ENCODE peak calls at places on chromosome 19, in nine cellular contexts. Z is transverse colon, U is suprapubic skin, K is A549, L is adrenal gland, G is Peyer's patch, W is testis, P is HCT116, B is ovary. E is an unnamed sample.
A peak's percentile ranks its signal among the peaks of the same experiment; 100 is the strongest.

GRCh38 chr19:5060591-5061339 is 91.9 kb downstream of the KDM4B start:
- DNase-seq in B (no peak), P (no peak), K (no peak), G (no peak), W (no peak), L (no peak), U (peak; percentile 82), Z (no peak), E (no peak)

GRCh38 chr19:47378246-47378645 is 29.1 kb downstream of the DHX34 start:
- DNase-seq in G (no peak), Z (no peak), B (no peak), P (no peak), U (no peak), L (no peak), K (no peak), W (no peak), E (no peak)

GRCh38 chr19:1811472-1811894 is 593 bp downstream of the ATP8B3 start:
- DNase-seq in B (peak; percentile 74), U (peak; percentile 91), L (peak; percentile 93), W (no peak), Z (peak; percentile 82), G (peak; percentile 92), K (peak; percentile 92), P (peak; percentile 90), E (peak; percentile 86)

GRCh38 chr19:46353730-46354528 is 7.0 kb downstream of the PPP5C start:
- DNase-seq in U (no peak), K (no peak), Z (no peak), W (no peak), G (no peak), P (no peak), B (no peak), L (no peak), E (no peak)

GRCh38 chr19:13400296-13400695 is 106.0 kb downstream of the CACNA1A start:
- DNase-seq in L (no peak), B (no peak), P (no peak), W (no peak), Z (no peak), K (no peak), U (no peak), G (no peak), E (no peak)

GRCh38 chr19:54021932-54022331 is 30.5 kb downstream of the CACNG6 start:
- DNase-seq in Z (no peak), P (no peak), W (no peak), B (no peak), G (no peak), U (no peak), K (no peak), L (no peak), E (no peak)

GRCh38 chr19:35053667-35054293 is 12.3 kb downstream of the HPN start:
- DNase-seq in G (no peak), L (no peak), B (no peak), Z (no peak), U (no peak), W (no peak), P (no peak), K (no peak), E (no peak)

GRCh38 chr19:58009666-58010301 is 7.2 kb upstream of the ZNF606 start:
- DNase-seq in L (peak; percentile 28), B (peak; percentile 83), P (no peak), Z (peak; percentile 84), G (peak; percentile 87), U (peak; percentile 76), W (peak; percentile 93), K (peak; percentile 17), E (peak; percentile 90)

GRCh38 chr19:54352041-54352440 is 12.7 kb downstream of the LAIR1 start:
- DNase-seq in P (no peak), B (no peak), L (no peak), K (no peak), U (no peak), Z (no peak), G (no peak), W (no peak), E (no peak)

GRCh38 chr19:8988204-8988603 is 22.0 kb downstream of the MUC16 start:
- DNase-seq in G (no peak), B (no peak), K (peak; percentile 7), L (no peak), P (peak; percentile 13), Z (no peak), U (no peak), W (peak; percentile 42), E (peak; percentile 27)

GRCh38 chr19:56393119-56394012 is at the start of gene ZNF582:
- DNase-seq in G (peak; percentile 97), B (peak; percentile 96), L (peak; percentile 98), W (peak; percentile 99), P (no peak), Z (peak; percentile 92), U (peak; percentile 96), K (peak; percentile 90), E (peak; percentile 95)
- TF ChIP-seq POLR2A in G (no peak), B (peak; percentile 16), L (peak; percentile 51), W (no peak), P (no peak), Z (peak; percentile 33), U (no peak), K (peak; percentile 8), E (peak; percentile 60)

GRCh38 chr19:10112895-10113591 is 1.6 kb downstream of the P2RY11 start:
- DNase-seq in Z (peak; percentile 68), K (no peak), G (peak; percentile 81), W (peak; percentile 41), B (peak; percentile 39), L (peak; percentile 60), U (peak; percentile 77), P (no peak), E (peak; percentile 53)

GRCh38 chr19:10110076-10110971 is 1.2 kb upstream of the P2RY11 start:
- DNase-seq in Z (peak; percentile 10), K (no peak), G (no peak), U (no peak), L (no peak), B (no peak), P (no peak), W (no peak), E (no peak)

GRCh38 chr19:10110972-10111317 is 548 bp upstream of the P2RY11 start:
- DNase-seq in L (no peak), B (no peak), P (no peak), K (no peak), G (no peak), U (no peak), Z (no peak), W (no peak), E (no peak)

GRCh38 chr19:10112037-10112751 is 701 bp downstream of the P2RY11 start:
- DNase-seq in K (no peak), W (no peak), P (no peak), B (no peak), G (no peak), L (peak; percentile 34), U (no peak), Z (peak; percentile 14), E (no peak)

GRCh38 chr19:10111405-10111811 is at the start of gene P2RY11:
- DNase-seq in Z (peak; percentile 49), L (peak; percentile 39), U (no peak), W (no peak), B (no peak), G (peak; percentile 87), P (no peak), K (no peak), E (no peak)
- TF ChIP-seq POLR2A in Z (no peak), L (no peak), U (no peak), W (no peak), B (no peak), G (no peak), P (no peak), K (no peak), E (no peak)

GRCh38 chr19:50043967-50044366 is 18.2 kb downstream of the ZNF473 start:
- DNase-seq in L (no peak), B (no peak), P (no peak), W (no peak), K (no peak), Z (no peak), U (no peak), G (no peak), E (no peak)
- TF ChIP-seq POLR2A in L (no peak), B (no peak), P (no peak), W (no peak), K (no peak), Z (no peak), U (no peak), G (no peak), E (no peak)

DNA sequence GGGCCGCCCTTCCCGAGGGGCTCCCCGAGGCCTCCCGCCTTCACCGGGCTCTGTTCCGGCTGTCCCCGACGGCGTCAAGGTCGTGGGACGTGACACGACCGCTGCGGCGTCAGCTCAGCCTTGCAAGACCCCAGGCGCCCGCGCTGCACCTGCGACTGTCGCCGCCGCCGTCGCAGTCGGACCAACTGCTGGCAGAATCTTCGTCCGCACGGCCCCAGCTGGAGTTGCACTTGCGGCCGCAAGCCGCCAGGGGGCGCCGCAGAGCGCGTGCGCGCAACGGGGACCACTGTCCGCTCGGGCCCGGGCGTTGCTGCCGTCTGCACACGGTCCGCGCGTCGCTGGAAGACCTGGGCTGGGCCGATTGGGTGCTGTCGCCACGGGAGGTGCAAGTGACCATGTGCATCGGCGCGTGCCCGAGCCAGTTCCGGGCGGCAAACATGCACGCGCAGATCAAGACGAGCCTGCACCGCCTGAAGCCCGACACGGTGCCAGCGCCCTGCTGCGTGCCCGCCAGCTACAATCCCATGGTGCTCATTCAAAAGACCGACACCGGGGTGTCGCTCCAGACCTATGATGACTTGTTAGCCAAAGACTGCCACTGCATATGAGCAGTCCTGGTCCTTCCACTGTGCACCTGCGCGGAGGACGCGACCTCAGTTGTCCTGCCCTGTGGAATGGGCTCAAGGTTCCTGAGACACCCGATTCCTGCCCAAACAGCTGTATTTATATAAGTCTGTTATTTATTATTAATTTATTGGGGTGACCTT is 2.6 kb downstream of the GDF15 start:
- DNase-seq in U (peak; percentile 81), L (peak; percentile 89), W (peak; percentile 87), B (peak; percentile 80), P (no peak), Z (peak; percentile 88), G (peak; percentile 91), K (no peak), E (peak; percentile 95)
- TF ChIP-seq POLR2A in U (no peak), L (peak; percentile 57), W (no peak), B (no peak), P (no peak), Z (peak; percentile 73), G (peak; percentile 48), K (no peak), E (peak; percentile 58)

DNA sequence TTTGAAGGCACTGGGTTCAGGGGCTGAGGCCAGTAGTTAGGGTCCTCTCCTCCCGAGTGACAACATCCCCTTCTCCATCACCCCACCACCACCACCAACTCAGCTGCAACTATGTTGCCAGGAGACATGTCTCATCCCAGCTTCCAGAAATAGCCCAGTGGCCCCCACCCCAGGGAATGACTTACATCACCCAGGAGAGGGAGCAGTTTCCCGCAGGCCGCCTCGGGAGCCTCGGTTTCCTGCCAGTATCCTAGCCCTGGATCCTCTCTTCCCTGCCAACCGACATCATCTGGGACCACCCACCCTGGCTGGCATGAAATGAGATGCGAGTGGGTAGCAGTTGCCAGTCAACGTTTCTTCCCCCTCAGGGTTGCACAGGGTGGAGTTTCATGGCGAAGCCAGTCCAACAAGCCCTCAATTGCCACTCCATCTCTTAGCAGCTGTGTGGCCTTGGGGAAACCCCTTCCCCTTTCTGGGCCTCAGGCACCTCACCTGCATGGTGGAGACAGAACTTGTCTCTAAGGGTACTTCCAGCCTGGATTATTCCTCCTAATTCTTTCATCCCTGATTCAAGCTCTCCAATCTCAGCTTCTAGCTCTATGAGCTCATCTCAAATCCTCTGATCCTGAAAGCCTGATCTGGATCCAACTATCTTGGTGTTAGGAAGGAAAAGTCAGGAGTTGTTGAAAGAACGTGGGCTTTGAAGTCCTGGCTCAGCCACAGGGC is 3.9 kb upstream of the GSK3A start:
- DNase-seq in K (peak; percentile 94), B (peak; percentile 88), L (peak; percentile 86), W (peak; percentile 88), U (peak; percentile 91), P (no peak), Z (peak; percentile 74), G (peak; percentile 80), E (no peak)
- TF ChIP-seq POLR2A in K (no peak), B (no peak), L (no peak), W (no peak), U (no peak), P (no peak), Z (no peak), G (no peak), E (no peak)